ENCODE peak calls at places on chromosomes 5 and 9, in seven cellular contexts. B is H1, D is GM12878, Q is HCT116, I is vagina, Y is prostate gland, E is endothelial cell of umbilical vein. T is an unnamed sample.

GRCh38 chr5:11878846-11879245 is 25.4 kb downstream of the CTNND2 start:
- DNase-seq in B (no peak), Q (no peak), E (no peak), Y (no peak), D (no peak), I (no peak), T (no peak)

GRCh38 chr9:4328723-4329122 is 28.9 kb upstream of the GLIS3 start:
- DNase-seq in B (no peak), D (no peak), Q (no peak), I (no peak), Y (no peak), E (no peak), T (no peak)

GRCh38 chr9:113620016-113620376 is 156.5 kb downstream of the RGS3 start:
- DNase-seq in Q (no peak), B (peak; percentile 46), I (no peak), Y (no peak), D (no peak), E (no peak), T (no peak)

GRCh38 chr5:140868721-140869554 is at the start of gene PCDHA11:
- DNase-seq in E (peak; percentile 12), Y (no peak), Q (peak; percentile 8), B (no peak), I (no peak), D (no peak), T (no peak)

GRCh38 chr5:1185652-1186350 is 15.6 kb upstream of the SLC6A19 start:
- DNase-seq in E (no peak), I (no peak), Q (no peak), D (no peak), B (no peak), Y (no peak), T (no peak)

GRCh38 chr5:66661149-66661548 is 65.0 kb downstream of the MAST4 start:
- DNase-seq in Y (no peak), I (no peak), B (no peak), E (no peak), Q (no peak), D (no peak), T (no peak)

GRCh38 chr9:708182-708555 is 133.3 kb upstream of the DMRT1 start:
- DNase-seq in B (no peak), Q (no peak), D (no peak), E (no peak), Y (no peak), I (no peak), T (peak; percentile 21)

GRCh38 chr9:68721934-68722333 is 16.9 kb downstream of the PIP5K1B start:
- DNase-seq in Q (no peak), Y (no peak), I (no peak), D (no peak), B (no peak), E (no peak), T (no peak)

GRCh38 chr5:143898914-143899591 is 87.1 kb downstream of the HMHB1 start:
- DNase-seq in B (no peak), Y (no peak), D (no peak), E (peak; percentile 21), I (no peak), Q (no peak), T (no peak)

GRCh38 chr5:102545175-102545574 is 46.4 kb upstream of the SLCO6A1 start:
- DNase-seq in D (no peak), Y (no peak), E (peak; percentile 14), I (no peak), Q (peak; percentile 27), B (peak; percentile 63), T (no peak)

GRCh38 chr5:172740483-172741205 is 30.4 kb downstream of the DUSP1 start:
- DNase-seq in E (no peak), I (no peak), Q (no peak), Y (peak; percentile 49), B (no peak), D (no peak), T (no peak)

GRCh38 chr5:1515921-1516571 is 7.7 kb downstream of the LPCAT1 start:
- DNase-seq in I (peak; percentile 95), D (no peak), E (no peak), Q (peak; percentile 92), B (peak; percentile 61), Y (no peak), T (no peak)

GRCh38 chr9:132160802-132161742 is 786 bp upstream of the NTNG2 start:
- DNase-seq in D (no peak), Y (no peak), B (no peak), I (no peak), E (peak; percentile 16), Q (no peak), T (peak; percentile 94)

GRCh38 chr9:114275246-114275994 is 47.5 kb upstream of the ORM1 start:
- DNase-seq in D (no peak), I (no peak), Q (no peak), Y (no peak), B (peak; percentile 27), E (no peak), T (no peak)

GRCh38 chr9:77018058-77019009 is 1.1 kb upstream of the FOXB2 start:
- DNase-seq in E (no peak), I (no peak), Q (no peak), Y (no peak), D (no peak), B (no peak), T (no peak)

GRCh38 chr9:114156658-114157421 is 1.5 kb downstream of the COL27A1 start:
- DNase-seq in D (no peak), Y (peak; percentile 38), Q (no peak), I (no peak), E (peak; percentile 50), B (peak; percentile 64), T (no peak)

GRCh38 chr5:144230806-144231205 is 60.1 kb downstream of the KCTD16 start:
- DNase-seq in B (no peak), Q (no peak), I (no peak), E (no peak), Y (no peak), D (no peak), T (no peak)

GRCh38 chr5:143890475-143890874 is 78.5 kb downstream of the HMHB1 start:
- DNase-seq in E (peak; percentile 24), D (no peak), Y (no peak), B (no peak), I (no peak), Q (no peak), T (no peak)

GRCh38 chr5:166784545-166785078 is 1506.8 kb upstream of the WWC1 start:
- DNase-seq in E (no peak), B (no peak), Y (no peak), D (no peak), I (no peak), Q (no peak), T (no peak)

GRCh38 chr9:3118081-3118480 is 274.2 kb upstream of the PUM3 start:
- DNase-seq in B (no peak), I (no peak), Q (no peak), Y (no peak), D (no peak), E (no peak), T (no peak)

GRCh38 chr9:113572076-113572861 is 108.7 kb downstream of the RGS3 start:
- DNase-seq in Y (no peak), Q (no peak), I (no peak), E (no peak), D (no peak), B (no peak), T (no peak)

GRCh38 chr5:142420521-142420920 is 95.7 kb upstream of the SPRY4 start:
- DNase-seq in Q (no peak), D (no peak), Y (no peak), I (no peak), B (no peak), E (no peak), T (no peak)

GRCh38 chr5:3931976-3932375 is 336.3 kb downstream of the IRX1 start:
- DNase-seq in Y (no peak), E (no peak), D (no peak), Q (no peak), B (no peak), I (no peak), T (no peak)

GRCh38 chr9:78439192-78439865 is 142.4 kb downstream of the PSAT1 start:
- DNase-seq in E (peak; percentile 76), Y (peak; percentile 82), Q (peak; percentile 62), D (peak; percentile 7), I (no peak), B (peak; percentile 90), T (peak; percentile 73)
- H3K27ac ChIP-seq in E (no peak overlapping the region), Y (no peak overlapping the region), Q (no peak overlapping the region), D (no peak overlapping the region), I (no peak overlapping the region), B (no peak overlapping the region), T (no peak overlapping the region)

DNA sequence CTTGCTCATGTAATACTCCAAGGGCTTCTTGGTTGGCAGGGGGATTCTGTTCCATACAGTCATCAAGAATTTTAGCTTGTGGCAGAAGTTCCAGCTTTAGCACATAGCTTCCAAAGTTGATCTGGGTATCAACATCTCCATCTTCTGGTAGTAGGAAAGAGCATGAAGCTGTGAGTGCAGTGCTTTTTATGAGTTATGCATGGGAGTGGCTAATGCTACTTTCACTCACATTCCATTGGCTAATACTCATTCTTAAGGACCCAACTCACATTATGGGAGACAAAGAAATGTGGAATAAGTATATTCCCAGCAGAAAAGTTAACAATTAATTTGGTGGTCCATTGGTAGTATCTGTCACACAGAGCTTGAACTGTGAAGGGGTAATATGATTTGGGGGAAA is 194.2 kb upstream of the CHD1 start:
- DNase-seq in B (no peak), D (no peak), E (no peak), Y (no peak), I (no peak), Q (no peak), T (no peak)
- TF ChIP-seq POLR2AphosphoS5 in B (no peak), D (no peak), E (no peak), Y (no peak), I (no peak), Q (no peak), T (no peak)

DNA sequence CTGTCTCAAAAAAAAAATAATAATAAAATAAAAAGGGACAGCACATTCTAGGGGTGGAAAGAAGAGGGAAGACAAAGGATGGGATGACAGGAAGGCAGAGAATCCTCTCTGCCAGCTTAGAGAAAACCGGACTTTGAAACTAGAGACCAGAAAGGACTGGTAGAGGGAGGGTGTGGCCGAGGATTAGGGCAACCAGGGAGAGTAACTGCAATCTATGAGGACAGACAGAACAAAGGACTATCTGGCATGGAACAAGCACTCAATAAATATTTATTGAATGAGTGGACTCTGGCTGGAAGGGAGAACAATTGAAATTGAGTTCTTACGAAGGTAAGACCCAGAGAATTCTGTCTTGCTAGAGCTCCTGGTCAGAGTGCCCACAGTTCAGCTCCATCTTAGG is 2.4 kb downstream of the GBA2 start:
- DNase-seq in B (no peak), E (peak; percentile 17), I (no peak), D (no peak), Q (no peak), Y (no peak), T (no peak)
- H3K27ac ChIP-seq in B (no peak overlapping the region), E (peak overlapping the region; percentile 84), I (no peak overlapping the region), D (peak overlapping the region; percentile 13), Q (no peak overlapping the region), Y (peak overlapping the region; percentile 2), T (no peak overlapping the region)

GRCh38 chr5:95730011-95730700 is 980 bp upstream of the RHOBTB3 start:
- DNase-seq in Y (no peak), D (no peak), I (no peak), B (no peak), E (no peak), Q (no peak), T (no peak)

GRCh38 chr5:95733100-95733499 is 2.0 kb downstream of the RHOBTB3 start:
- DNase-seq in Y (no peak), I (no peak), E (no peak), B (no peak), D (no peak), Q (no peak), T (no peak)

GRCh38 chr5:95729115-95730010 is 1.8 kb upstream of the RHOBTB3 start:
- DNase-seq in I (no peak), D (no peak), E (no peak), Q (no peak), B (no peak), Y (no peak), T (no peak)

GRCh38 chr5:95731571-95732554 is 727 bp downstream of the RHOBTB3 start:
- DNase-seq in B (peak; percentile 80), I (no peak), Q (no peak), E (peak; percentile 47), Y (peak; percentile 29), D (no peak), T (no peak)

GRCh38 chr5:95730730-95731570 is at the start of gene RHOBTB3:
- DNase-seq in Y (peak; percentile 88), B (peak; percentile 84), Q (peak; percentile 63), D (no peak), I (no peak), E (peak; percentile 88), T (no peak)
- TF ChIP-seq POLR2AphosphoS5 in Y (peak; percentile 68), B (peak; percentile 34), Q (peak; percentile 60), D (peak; percentile 65), I (no peak), E (peak; percentile 79), T (no peak)